ENCODE peak calls at places on chromosomes 7 and 10, in seven cellular contexts. One of them, this sample, is unnamed.

GRCh38 chr7:155913311-155913710 is 101.0 kb upstream of the SHH start:
- DNase-seq in HepG2: no peak
- DNase-seq in cardiac muscle cell: no peak
- DNase-seq in fibroblast of lung: peak; percentile 70
- DNase-seq in mesendoderm: no peak
- DNase-seq in A549: no peak
- DNase-seq in Panc1: no peak
- DNase-seq in this sample: no peak

GRCh38 chr7:123351506-123352225 is 151.9 kb upstream of the SLC13A1 start:
- DNase-seq in fibroblast of lung: no peak
- DNase-seq in A549: no peak
- DNase-seq in cardiac muscle cell: no peak
- DNase-seq in HepG2: no peak
- DNase-seq in Panc1: no peak
- DNase-seq in mesendoderm: no peak
- DNase-seq in this sample: no peak

GRCh38 chr10:28241766-28242399 is 61.0 kb downstream of the MPP7 start:
- DNase-seq in HepG2: peak; percentile 53
- DNase-seq in A549: peak; percentile 53
- DNase-seq in Panc1: peak; percentile 27
- DNase-seq in fibroblast of lung: peak; percentile 77
- DNase-seq in cardiac muscle cell: peak; percentile 69
- DNase-seq in mesendoderm: peak; percentile 49
- DNase-seq in this sample: peak; percentile 66

GRCh38 chr10:15293862-15294835 is 76.9 kb downstream of the FAM171A1 start:
- DNase-seq in fibroblast of lung: no peak
- DNase-seq in mesendoderm: no peak
- DNase-seq in A549: no peak
- DNase-seq in cardiac muscle cell: no peak
- DNase-seq in HepG2: no peak
- DNase-seq in Panc1: no peak
- DNase-seq in this sample: peak; percentile 51

GRCh38 chr7:11294218-11294617 is 320.5 kb downstream of the PHF14 start:
- DNase-seq in fibroblast of lung: no peak
- DNase-seq in mesendoderm: no peak
- DNase-seq in cardiac muscle cell: no peak
- DNase-seq in Panc1: no peak
- DNase-seq in A549: no peak
- DNase-seq in HepG2: no peak
- DNase-seq in this sample: no peak

GRCh38 chr10:130072247-130072646 is 38.4 kb downstream of the C10orf143 start:
- DNase-seq in mesendoderm: no peak
- DNase-seq in HepG2: no peak
- DNase-seq in A549: no peak
- DNase-seq in Panc1: no peak
- DNase-seq in cardiac muscle cell: no peak
- DNase-seq in fibroblast of lung: no peak
- DNase-seq in this sample: no peak

GRCh38 chr10:21260793-21261149 is 264.7 kb downstream of the SKIDA1 start:
- DNase-seq in cardiac muscle cell: no peak
- DNase-seq in HepG2: no peak
- DNase-seq in A549: no peak
- DNase-seq in Panc1: no peak
- DNase-seq in mesendoderm: peak; percentile 47
- DNase-seq in fibroblast of lung: no peak
- DNase-seq in this sample: no peak

GRCh38 chr10:125158528-125159485 is 1.6 kb downstream of the CTBP2 start:
- DNase-seq in HepG2: no peak
- DNase-seq in Panc1: no peak
- DNase-seq in fibroblast of lung: peak; percentile 50
- DNase-seq in cardiac muscle cell: peak; percentile 64
- DNase-seq in mesendoderm: no peak
- DNase-seq in A549: peak; percentile 42
- DNase-seq in this sample: peak; percentile 63

GRCh38 chr10:33052476-33052875 is 94.4 kb upstream of the ITGB1 start:
- DNase-seq in Panc1: no peak
- DNase-seq in HepG2: no peak
- DNase-seq in A549: no peak
- DNase-seq in mesendoderm: no peak
- DNase-seq in fibroblast of lung: no peak
- DNase-seq in cardiac muscle cell: no peak
- DNase-seq in this sample: no peak

GRCh38 chr10:33056828-33057227 is 98.8 kb upstream of the ITGB1 start:
- DNase-seq in Panc1: no peak
- DNase-seq in HepG2: no peak
- DNase-seq in mesendoderm: peak; percentile 35
- DNase-seq in cardiac muscle cell: no peak
- DNase-seq in fibroblast of lung: no peak
- DNase-seq in A549: no peak
- DNase-seq in this sample: no peak

GRCh38 chr10:33057620-33058019 is 99.6 kb upstream of the ITGB1 start:
- DNase-seq in Panc1: no peak
- DNase-seq in A549: no peak
- DNase-seq in fibroblast of lung: no peak
- DNase-seq in HepG2: no peak
- DNase-seq in cardiac muscle cell: no peak
- DNase-seq in mesendoderm: no peak
- DNase-seq in this sample: no peak

GRCh38 chr10:33055636-33056035 is 97.6 kb upstream of the ITGB1 start:
- DNase-seq in cardiac muscle cell: no peak
- DNase-seq in fibroblast of lung: no peak
- DNase-seq in Panc1: no peak
- DNase-seq in mesendoderm: no peak
- DNase-seq in HepG2: no peak
- DNase-seq in A549: no peak
- DNase-seq in this sample: no peak

GRCh38 chr10:33052915-33053810 is 95.1 kb upstream of the ITGB1 start:
- DNase-seq in mesendoderm: no peak
- DNase-seq in A549: no peak
- DNase-seq in Panc1: no peak
- DNase-seq in HepG2: no peak
- DNase-seq in cardiac muscle cell: no peak
- DNase-seq in fibroblast of lung: no peak
- DNase-seq in this sample: no peak
- H3K4me3 ChIP-seq in mesendoderm: no peak overlapping the region
- H3K4me3 ChIP-seq in A549: no peak overlapping the region
- H3K4me3 ChIP-seq in Panc1: no peak overlapping the region
- H3K4me3 ChIP-seq in HepG2: no peak overlapping the region
- H3K4me3 ChIP-seq in cardiac muscle cell: no peak overlapping the region
- H3K4me3 ChIP-seq in fibroblast of lung: no peak overlapping the region
- H3K4me3 ChIP-seq in this sample: no peak overlapping the region

DNA sequence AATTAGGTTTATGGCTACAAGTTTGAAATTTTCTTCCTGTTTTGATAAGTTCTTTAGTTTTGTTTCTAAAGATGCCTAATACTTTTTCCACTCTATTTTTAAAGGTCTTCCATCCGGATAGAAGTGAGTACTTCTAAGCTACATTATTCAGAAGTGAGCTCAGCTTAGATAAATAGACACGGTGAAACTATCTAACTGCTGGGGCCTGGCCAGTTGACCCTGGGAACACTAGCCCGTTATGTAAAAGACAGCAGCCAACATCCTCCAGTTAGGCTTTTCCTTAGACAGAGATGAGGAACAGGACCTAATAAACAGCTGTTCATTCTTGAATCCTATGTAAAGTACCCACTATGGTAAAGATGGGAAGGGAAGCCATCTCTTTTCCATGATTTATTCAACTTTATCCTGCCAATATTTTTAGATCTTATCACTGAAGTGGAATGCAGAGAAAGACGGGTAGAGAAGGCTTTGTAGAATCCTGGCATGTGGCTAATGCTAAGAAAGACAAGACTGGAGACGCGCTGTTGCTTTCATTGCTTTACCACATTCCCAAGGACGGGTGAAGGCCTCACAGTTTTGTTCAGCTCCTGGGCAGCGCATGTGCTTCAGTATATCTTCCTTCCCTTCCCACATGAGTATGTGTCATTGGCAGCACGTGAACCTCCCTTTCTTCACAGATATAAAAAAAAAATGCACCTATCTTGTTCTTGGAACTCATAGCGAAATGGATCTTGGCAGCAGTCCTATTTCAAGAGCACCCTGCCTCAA is 340.0 kb upstream of the MEOX2 start:
- DNase-seq in cardiac muscle cell: no peak
- DNase-seq in Panc1: no peak
- DNase-seq in fibroblast of lung: peak; percentile 26
- DNase-seq in HepG2: no peak
- DNase-seq in mesendoderm: no peak
- DNase-seq in A549: no peak
- DNase-seq in this sample: no peak
- H3K4me1 ChIP-seq in cardiac muscle cell: no peaks in the 10 kb centered on the region
- H3K4me1 ChIP-seq in Panc1: no peaks in the 10 kb centered on the region
- H3K4me1 ChIP-seq in fibroblast of lung: no peaks in the 10 kb centered on the region
- H3K4me1 ChIP-seq in HepG2: no peaks in the 10 kb centered on the region
- H3K4me1 ChIP-seq in mesendoderm: no peaks in the 10 kb centered on the region
- H3K4me1 ChIP-seq in A549: no peaks in the 10 kb centered on the region
- H3K4me1 ChIP-seq in this sample: no peaks in the 10 kb centered on the region

GRCh38 chr10:132065491-132066105 is at the start of gene JAKMIP3:
- DNase-seq in HepG2: peak; percentile 72
- DNase-seq in mesendoderm: peak; percentile 38
- DNase-seq in Panc1: peak; percentile 4
- DNase-seq in A549: peak; percentile 82
- DNase-seq in fibroblast of lung: peak; percentile 88
- DNase-seq in cardiac muscle cell: peak; percentile 12
- DNase-seq in this sample: peak; percentile 76
- H3K4me3 ChIP-seq in HepG2: peak within 1 kb of the TSS; percentile 58
- H3K4me3 ChIP-seq in mesendoderm: no peak within 1 kb of the TSS
- H3K4me3 ChIP-seq in Panc1: peak within 1 kb of the TSS; percentile 56
- H3K4me3 ChIP-seq in A549: peak within 1 kb of the TSS; percentile 51
- H3K4me3 ChIP-seq in fibroblast of lung: peak within 1 kb of the TSS; percentile 56
- H3K4me3 ChIP-seq in cardiac muscle cell: no peak within 1 kb of the TSS
- H3K4me3 ChIP-seq in this sample: peak within 1 kb of the TSS; percentile 42

GRCh38 chr10:35351021-35351420 is 14.7 kb downstream of the CCNY start:
- DNase-seq in mesendoderm: no peak
- DNase-seq in HepG2: no peak
- DNase-seq in Panc1: no peak
- DNase-seq in cardiac muscle cell: no peak
- DNase-seq in A549: no peak
- DNase-seq in fibroblast of lung: peak; percentile 58
- DNase-seq in this sample: no peak
- H3K4me1 ChIP-seq in mesendoderm: no peaks in the 10 kb centered on the region
- H3K4me1 ChIP-seq in HepG2: peaks cover 88% of the 10 kb centered on the region
- H3K4me1 ChIP-seq in Panc1: peaks cover 2% of the 10 kb centered on the region
- H3K4me1 ChIP-seq in cardiac muscle cell: peaks cover 34% of the 10 kb centered on the region
- H3K4me1 ChIP-seq in A549: peaks cover 8% of the 10 kb centered on the region
- H3K4me1 ChIP-seq in fibroblast of lung: no peaks in the 10 kb centered on the region
- H3K4me1 ChIP-seq in this sample: peaks cover 47% of the 10 kb centered on the region

DNA sequence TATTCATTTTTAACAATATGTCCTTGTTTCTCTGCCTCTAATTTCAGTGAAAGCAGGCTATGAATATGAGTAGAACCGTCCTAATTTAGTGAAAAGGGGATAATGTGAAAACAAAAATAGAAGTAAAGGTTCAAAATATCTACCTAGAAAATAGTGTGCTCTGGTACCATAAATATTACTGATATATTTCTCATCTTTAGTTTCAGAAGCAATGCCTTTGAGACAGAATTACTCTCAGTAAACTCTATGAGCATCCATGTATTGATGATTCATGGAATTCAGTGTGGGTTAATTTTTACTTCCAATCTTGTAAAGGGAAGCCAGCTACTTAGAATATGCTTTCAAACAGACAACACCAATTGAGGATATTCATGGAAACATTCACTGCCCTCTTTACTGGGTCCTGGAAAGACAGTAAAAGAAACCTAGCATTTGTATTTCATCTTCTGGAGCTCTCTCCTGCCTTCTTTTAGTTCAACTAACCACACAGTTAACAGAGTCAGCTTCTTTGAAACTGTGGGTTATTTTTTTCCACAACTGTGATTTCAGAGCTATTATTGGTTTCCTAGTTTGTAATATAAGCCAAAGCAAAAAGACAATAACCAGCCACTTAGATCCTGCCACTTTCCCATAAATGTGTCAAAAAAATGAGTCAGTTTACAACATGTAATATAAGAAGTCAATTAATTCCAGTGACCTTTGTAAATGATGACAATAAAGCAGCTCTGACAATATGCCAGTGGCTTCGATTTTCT is 1.7 kb downstream of the LRRN3 start:
- DNase-seq in Panc1: no peak
- DNase-seq in fibroblast of lung: no peak
- DNase-seq in HepG2: no peak
- DNase-seq in A549: no peak
- DNase-seq in mesendoderm: no peak
- DNase-seq in cardiac muscle cell: no peak
- DNase-seq in this sample: no peak
- H3K4me3 ChIP-seq in Panc1: no peak overlapping the region
- H3K4me3 ChIP-seq in fibroblast of lung: peak overlapping the region; percentile 9
- H3K4me3 ChIP-seq in HepG2: no peak overlapping the region
- H3K4me3 ChIP-seq in A549: no peak overlapping the region
- H3K4me3 ChIP-seq in mesendoderm: no peak overlapping the region
- H3K4me3 ChIP-seq in cardiac muscle cell: peak overlapping the region; percentile 54
- H3K4me3 ChIP-seq in this sample: no peak overlapping the region

DNA sequence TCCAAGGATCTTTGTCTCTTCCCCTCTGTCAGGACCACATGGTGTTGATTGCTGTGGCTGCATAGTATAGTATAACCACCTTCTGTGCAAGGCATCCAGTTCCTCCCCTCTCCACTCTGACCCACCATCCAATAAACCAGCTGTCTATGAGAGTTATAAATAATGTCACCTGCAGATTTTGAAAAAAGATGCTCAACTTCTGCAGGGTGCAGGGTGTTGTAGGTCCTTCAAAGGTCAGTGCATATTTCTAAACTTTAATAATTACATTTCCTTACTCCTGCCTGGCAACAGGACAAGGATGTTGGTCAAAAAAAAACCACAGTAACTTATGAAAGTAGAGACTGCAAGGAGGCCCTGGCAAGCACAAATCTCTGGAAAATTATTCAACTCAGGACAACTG is 166.2 kb downstream of the PKD1L1 start:
- DNase-seq in mesendoderm: no peak
- DNase-seq in A549: no peak
- DNase-seq in HepG2: no peak
- DNase-seq in Panc1: no peak
- DNase-seq in cardiac muscle cell: no peak
- DNase-seq in fibroblast of lung: peak; percentile 44
- DNase-seq in this sample: no peak
- H3K4me1 ChIP-seq in mesendoderm: no peaks in the 10 kb centered on the region
- H3K4me1 ChIP-seq in A549: peaks cover 71% of the 10 kb centered on the region
- H3K4me1 ChIP-seq in HepG2: peaks cover 100% of the 10 kb centered on the region
- H3K4me1 ChIP-seq in Panc1: peaks cover 43% of the 10 kb centered on the region
- H3K4me1 ChIP-seq in cardiac muscle cell: no peaks in the 10 kb centered on the region
- H3K4me1 ChIP-seq in fibroblast of lung: peaks cover 28% of the 10 kb centered on the region
- H3K4me1 ChIP-seq in this sample: peaks cover 9% of the 10 kb centered on the region

GRCh38 chr7:38334163-38334562 is 60.7 kb upstream of the TARP start:
- DNase-seq in fibroblast of lung: no peak
- DNase-seq in cardiac muscle cell: no peak
- DNase-seq in HepG2: no peak
- DNase-seq in A549: no peak
- DNase-seq in Panc1: no peak
- DNase-seq in mesendoderm: no peak
- DNase-seq in this sample: no peak

GRCh38 chr7:38329340-38329739 is 55.9 kb upstream of the TARP start:
- DNase-seq in fibroblast of lung: no peak
- DNase-seq in A549: no peak
- DNase-seq in Panc1: no peak
- DNase-seq in HepG2: no peak
- DNase-seq in cardiac muscle cell: no peak
- DNase-seq in mesendoderm: peak; percentile 79
- DNase-seq in this sample: no peak

GRCh38 chr7:38328814-38329213 is 55.4 kb upstream of the TARP start:
- DNase-seq in mesendoderm: no peak
- DNase-seq in Panc1: no peak
- DNase-seq in HepG2: no peak
- DNase-seq in A549: no peak
- DNase-seq in cardiac muscle cell: no peak
- DNase-seq in fibroblast of lung: no peak
- DNase-seq in this sample: no peak

GRCh38 chr7:38330048-38330447 is 56.6 kb upstream of the TARP start:
- DNase-seq in A549: no peak
- DNase-seq in HepG2: no peak
- DNase-seq in mesendoderm: no peak
- DNase-seq in cardiac muscle cell: no peak
- DNase-seq in Panc1: no peak
- DNase-seq in fibroblast of lung: no peak
- DNase-seq in this sample: no peak

GRCh38 chr7:38330861-38331709 is 57.6 kb upstream of the TARP start:
- DNase-seq in HepG2: no peak
- DNase-seq in Panc1: no peak
- DNase-seq in fibroblast of lung: no peak
- DNase-seq in A549: no peak
- DNase-seq in cardiac muscle cell: peak; percentile 38
- DNase-seq in mesendoderm: peak; percentile 97
- DNase-seq in this sample: peak; percentile 30
- H3K4me3 ChIP-seq in HepG2: no peak overlapping the region
- H3K4me3 ChIP-seq in Panc1: no peak overlapping the region
- H3K4me3 ChIP-seq in fibroblast of lung: no peak overlapping the region
- H3K4me3 ChIP-seq in A549: no peak overlapping the region
- H3K4me3 ChIP-seq in cardiac muscle cell: no peak overlapping the region
- H3K4me3 ChIP-seq in mesendoderm: no peak overlapping the region
- H3K4me3 ChIP-seq in this sample: no peak overlapping the region

This sample was measured in A673.